ENCODE peak calls at places on chromosomes 3 and 15, in seven cellular contexts. Z is Calu3; L is activated naive CD4-positive, alpha-beta T cell; P is HEK293T; N is AG10803; D is ovary; F is GF-D8. I is an unnamed sample.
A peak's percentile ranks its signal among the peaks of the same experiment; 100 is the strongest.

GRCh38 chr3:29514912-29515311 is 234.0 kb downstream of the RBMS3 start:
- DNase-seq in Z (no peak), L (no peak), P (no peak), N (no peak), D (no peak), F (no peak), I (no peak)

GRCh38 chr15:60043744-60044435 is 39.8 kb downstream of the FOXB1 start:
- DNase-seq in Z (no peak), L (no peak), P (no peak), N (no peak), D (no peak), F (no peak), I (no peak)

GRCh38 chr3:48406443-48407431 is 23.1 kb downstream of the PLXNB1 start:
- DNase-seq in Z (no peak), L (no peak), P (no peak), N (no peak), D (peak; percentile 15), F (no peak), I (no peak)

GRCh38 chr3:82274897-82275296 is 513.5 kb upstream of the GBE1 start:
- DNase-seq in Z (no peak), L (no peak), P (no peak), N (no peak), D (no peak), F (no peak), I (no peak)

GRCh38 chr3:136250862-136251460 is 821 bp downstream of the PCCB start:
- DNase-seq in Z (peak; percentile 70), L (no peak), P (peak; percentile 29), N (peak; percentile 57), D (peak; percentile 67), F (peak; percentile 76), I (peak; percentile 40)

GRCh38 chr3:121660356-121661171 is at the start of gene HCLS1:
- DNase-seq in Z (no peak), L (peak; percentile 20), P (no peak), N (no peak), D (no peak), F (peak; percentile 84), I (no peak)

GRCh38 chr15:93249599-93249998 is 160.6 kb upstream of the RGMA start:
- DNase-seq in Z (no peak), L (no peak), P (no peak), N (no peak), D (no peak), F (no peak), I (no peak)

GRCh38 chr3:186775999-186776398 is 7.4 kb upstream of the EIF4A2 start:
- DNase-seq in Z (no peak), L (no peak), P (no peak), N (no peak), D (no peak), F (no peak), I (no peak)

GRCh38 chr15:94229591-94230365 is 1.6 kb upstream of the MCTP2 start:
- DNase-seq in Z (no peak), L (no peak), P (no peak), N (no peak), D (no peak), F (no peak), I (no peak)